ENCODE peak calls at places on chromosomes 11 and 22, in nine cellular contexts. M, N, I, Y, T, R, V, H and B are unnamed samples.

GRCh38 chr11:61907871-61908729 is 9.3 kb downstream of the RAB3IL1 start:
- DNase-seq in M (no peak), N (no peak), I (no peak), Y (no peak), T (no peak), R (no peak), V (no peak), H (no peak), B (peak)

GRCh38 chr11:76598426-76598839 is 72.1 kb downstream of the LRRC32 start:
- DNase-seq in M (peak), N (no peak), I (peak), Y (no peak), T (no peak), R (peak), V (no peak), H (peak), B (no peak)

GRCh38 chr11:112354364-112354763 is 93.7 kb upstream of the PLET1 start:
- DNase-seq in M (no peak), N (no peak), I (no peak), Y (no peak), T (no peak), R (no peak), V (no peak), H (no peak), B (no peak)

GRCh38 chr11:58796333-58797049 is 48.0 kb downstream of the GLYATL2 start:
- DNase-seq in M (no peak), N (no peak), I (no peak), Y (no peak), T (no peak), R (no peak), V (peak), H (no peak), B (no peak)

GRCh38 chr11:35427158-35427557 is 7.8 kb upstream of the SLC1A2 start:
- DNase-seq in M (no peak), N (peak), I (no peak), Y (no peak), T (no peak), R (no peak), V (no peak), H (no peak), B (peak)

GRCh38 chr11:64342869-64343739 is 3.1 kb downstream of the CCDC88B start:
- DNase-seq in M (no peak), N (no peak), I (no peak), Y (no peak), T (no peak), R (no peak), V (no peak), H (no peak), B (no peak)

GRCh38 chr11:11806586-11806985 is 35.2 kb upstream of the USP47 start:
- DNase-seq in M (no peak), N (no peak), I (no peak), Y (no peak), T (no peak), R (no peak), V (no peak), H (no peak), B (no peak)

GRCh38 chr11:112558691-112559090 is 298.0 kb upstream of the PLET1 start:
- DNase-seq in M (no peak), N (no peak), I (no peak), Y (no peak), T (no peak), R (no peak), V (no peak), H (no peak), B (no peak)

GRCh38 chr22:46027219-46028068 is 50.5 kb upstream of the WNT7B start:
- DNase-seq in M (peak), N (no peak), I (peak), Y (no peak), T (peak), R (peak), V (peak), H (peak), B (peak)

GRCh38 chr11:33706961-33707360 is 6.3 kb upstream of the C11orf91 start:
- DNase-seq in M (no peak), N (no peak), I (no peak), Y (no peak), T (no peak), R (no peak), V (no peak), H (no peak), B (no peak)

GRCh38 chr11:108846009-108846408 is 181.1 kb downstream of the DDX10 start:
- DNase-seq in M (no peak), N (no peak), I (no peak), Y (no peak), T (no peak), R (no peak), V (no peak), H (no peak), B (no peak)

GRCh38 chr11:75462117-75462653 is 29.2 kb upstream of the KLHL35 start:
- DNase-seq in M (no peak), N (no peak), I (no peak), Y (no peak), T (no peak), R (no peak), V (no peak), H (no peak), B (no peak)

GRCh38 chr11:123702137-123702536 is 39.3 kb downstream of the ZNF202 start:
- DNase-seq in M (no peak), N (no peak), I (peak), Y (no peak), T (no peak), R (no peak), V (no peak), H (no peak), B (no peak)

GRCh38 chr22:50270302-50271010 is at the start of gene MAPK11:
- DNase-seq in M (peak), N (peak), I (peak), Y (peak), T (peak), R (peak), V (peak), H (peak), B (peak)

GRCh38 chr11:78226684-78227680 is 38.3 kb downstream of the USP35 start:
- DNase-seq in M (no peak), N (no peak), I (no peak), Y (no peak), T (no peak), R (no peak), V (no peak), H (no peak), B (no peak)

GRCh38 chr11:29260939-29261705 is 755.7 kb downstream of the KCNA4 start:
- DNase-seq in M (no peak), N (no peak), I (no peak), Y (no peak), T (no peak), R (no peak), V (peak), H (peak), B (no peak)

GRCh38 chr11:12704049-12704448 is 29.8 kb downstream of the TEAD1 start:
- DNase-seq in M (no peak), N (no peak), I (no peak), Y (no peak), T (no peak), R (no peak), V (no peak), H (no peak), B (no peak)

GRCh38 chr11:27084407-27084985 is 43.9 kb downstream of the BBOX1 start:
- DNase-seq in M (peak), N (no peak), I (no peak), Y (no peak), T (no peak), R (no peak), V (no peak), H (no peak), B (no peak)

GRCh38 chr22:22604326-22605073 is 39.9 kb upstream of the GGTLC2 start:
- DNase-seq in M (no peak), N (no peak), I (no peak), Y (no peak), T (no peak), R (no peak), V (no peak), H (no peak), B (no peak)

GRCh38 chr11:13127161-13127560 is 118.0 kb downstream of the RASSF10 start:
- DNase-seq in M (no peak), N (no peak), I (no peak), Y (no peak), T (no peak), R (no peak), V (no peak), H (no peak), B (no peak)

GRCh38 chr11:36447514-36447913 is 62.6 kb downstream of the TRAF6 start:
- DNase-seq in M (no peak), N (no peak), I (no peak), Y (no peak), T (no peak), R (no peak), V (no peak), H (peak), B (no peak)

GRCh38 chr11:33734441-33735165 is 1.6 kb downstream of the CD59 start:
- DNase-seq in M (no peak), N (peak), I (no peak), Y (peak), T (no peak), R (peak), V (no peak), H (no peak), B (no peak)

GRCh38 chr11:32852142-32852541 is 22.4 kb downstream of the PRRG4 start:
- DNase-seq in M (no peak), N (no peak), I (no peak), Y (peak), T (no peak), R (no peak), V (no peak), H (no peak), B (no peak)

GRCh38 chr11:1111545-1112212 is 37.0 kb downstream of the MUC2 start:
- DNase-seq in M (no peak), N (no peak), I (no peak), Y (no peak), T (no peak), R (no peak), V (peak), H (no peak), B (peak)

GRCh38 chr11:116642481-116642880 is 130.3 kb downstream of the BUD13 start:
- DNase-seq in M (no peak), N (no peak), I (no peak), Y (no peak), T (no peak), R (no peak), V (no peak), H (no peak), B (no peak)

GRCh38 chr22:24271406-24271760 is 752 bp downstream of the SPECC1L start:
- DNase-seq in M (no peak), N (peak), I (no peak), Y (no peak), T (no peak), R (no peak), V (no peak), H (no peak), B (no peak)

GRCh38 chr11:111694851-111695250 is 71.3 kb downstream of the PPP2R1B start:
- DNase-seq in M (no peak), N (peak), I (no peak), Y (no peak), T (no peak), R (no peak), V (no peak), H (no peak), B (no peak)

GRCh38 chr11:107549253-107549953 is 16.1 kb downstream of the ALKBH8 start:
- DNase-seq in M (peak), N (no peak), I (no peak), Y (no peak), T (no peak), R (peak), V (no peak), H (no peak), B (no peak)

GRCh38 chr22:17243524-17243923 is 24.3 kb upstream of the ADA2 start:
- DNase-seq in M (no peak), N (no peak), I (no peak), Y (no peak), T (no peak), R (peak), V (no peak), H (no peak), B (no peak)

GRCh38 chr11:103007521-103007920 is 52.0 kb upstream of the MMP13 start:
- DNase-seq in M (no peak), N (no peak), I (no peak), Y (no peak), T (no peak), R (no peak), V (no peak), H (no peak), B (no peak)

GRCh38 chr11:59754494-59754858 is 700 bp upstream of the STX3 start:
- DNase-seq in M (peak), N (no peak), I (no peak), Y (no peak), T (no peak), R (peak), V (no peak), H (peak), B (peak)

GRCh38 chr11:62142921-62143320 is 19.1 kb downstream of the INCENP start:
- DNase-seq in M (no peak), N (no peak), I (no peak), Y (peak), T (peak), R (no peak), V (no peak), H (no peak), B (no peak)

GRCh38 chr11:101010899-101011298 is 118.7 kb downstream of the PGR start:
- DNase-seq in M (no peak), N (no peak), I (no peak), Y (no peak), T (no peak), R (no peak), V (no peak), H (no peak), B (no peak)

GRCh38 chr11:78567209-78567608 is 7.5 kb downstream of the NARS2 start:
- DNase-seq in M (no peak), N (no peak), I (no peak), Y (no peak), T (no peak), R (no peak), V (no peak), H (no peak), B (no peak)

GRCh38 chr22:48894804-48895250 is 932.8 kb downstream of the BRD1 start:
- DNase-seq in M (no peak), N (no peak), I (no peak), Y (no peak), T (no peak), R (no peak), V (no peak), H (no peak), B (no peak)

GRCh38 chr11:88354909-88355308 is 17.4 kb upstream of the CTSC start:
- DNase-seq in M (no peak), N (no peak), I (no peak), Y (no peak), T (no peak), R (no peak), V (no peak), H (no peak), B (no peak)

GRCh38 chr22:35883028-35883620 is 145.5 kb downstream of the RBFOX2 start:
- DNase-seq in M (peak), N (no peak), I (no peak), Y (no peak), T (no peak), R (peak), V (no peak), H (peak), B (no peak)

GRCh38 chr11:134224710-134225662 is 515 bp downstream of the VPS26B start:
- DNase-seq in M (peak), N (no peak), I (peak), Y (peak), T (peak), R (peak), V (peak), H (peak), B (peak)

GRCh38 chr22:39907605-39908097 is 6.8 kb downstream of the GRAP2 start:
- DNase-seq in M (no peak), N (no peak), I (no peak), Y (no peak), T (no peak), R (no peak), V (no peak), H (no peak), B (no peak)

GRCh38 chr11:83070044-83070877 is 1.4 kb downstream of the RAB30 start:
- DNase-seq in M (no peak), N (no peak), I (no peak), Y (peak), T (no peak), R (no peak), V (no peak), H (peak), B (no peak)

DNA sequence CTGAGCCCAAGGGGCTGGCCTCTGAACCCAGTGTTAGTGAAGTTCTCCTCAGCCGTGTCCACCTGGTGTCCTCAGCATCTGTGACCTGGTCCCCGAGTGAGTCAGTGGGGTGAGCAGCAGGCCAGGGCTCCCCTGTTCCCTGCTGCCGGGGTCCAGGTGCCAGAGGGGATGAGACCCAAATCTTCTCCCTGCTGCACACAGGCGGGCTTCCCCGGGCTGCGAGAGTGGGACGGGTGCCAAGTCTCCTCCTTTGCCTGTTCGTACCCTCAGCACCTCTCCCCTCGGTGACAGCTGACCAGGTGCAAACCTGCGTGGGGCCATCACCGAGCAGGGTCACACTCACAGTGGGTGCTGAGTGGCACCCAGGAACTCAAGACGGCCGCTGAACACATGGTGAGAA is 514.6 kb downstream of the TBC1D22A start:
- DNase-seq in M (no peak), N (no peak), I (no peak), Y (no peak), T (no peak), R (no peak), V (no peak), H (no peak), B (no peak)
- H3K27ac ChIP-seq in M (no peak), N (no peak), I (no peak), Y (no peak), T (no peak), R (no peak), V (no peak), H (no peak), B (no peak)

GRCh38 chr11:68948948-68949347 is 31.8 kb downstream of the MRGPRD start:
- DNase-seq in M (no peak), N (no peak), I (no peak), Y (no peak), T (no peak), R (no peak), V (no peak), H (no peak), B (no peak)

GRCh38 chr11:68948496-68948895 is 32.3 kb downstream of the MRGPRD start:
- DNase-seq in M (no peak), N (no peak), I (no peak), Y (no peak), T (no peak), R (no peak), V (no peak), H (no peak), B (no peak)

GRCh38 chr11:68947151-68947550 is 33.6 kb downstream of the MRGPRD start:
- DNase-seq in M (no peak), N (no peak), I (no peak), Y (no peak), T (no peak), R (no peak), V (no peak), H (no peak), B (no peak)

GRCh38 chr11:68950776-68951175 is 30.0 kb downstream of the MRGPRD start:
- DNase-seq in M (no peak), N (no peak), I (no peak), Y (no peak), T (no peak), R (no peak), V (no peak), H (no peak), B (no peak)

DNA sequence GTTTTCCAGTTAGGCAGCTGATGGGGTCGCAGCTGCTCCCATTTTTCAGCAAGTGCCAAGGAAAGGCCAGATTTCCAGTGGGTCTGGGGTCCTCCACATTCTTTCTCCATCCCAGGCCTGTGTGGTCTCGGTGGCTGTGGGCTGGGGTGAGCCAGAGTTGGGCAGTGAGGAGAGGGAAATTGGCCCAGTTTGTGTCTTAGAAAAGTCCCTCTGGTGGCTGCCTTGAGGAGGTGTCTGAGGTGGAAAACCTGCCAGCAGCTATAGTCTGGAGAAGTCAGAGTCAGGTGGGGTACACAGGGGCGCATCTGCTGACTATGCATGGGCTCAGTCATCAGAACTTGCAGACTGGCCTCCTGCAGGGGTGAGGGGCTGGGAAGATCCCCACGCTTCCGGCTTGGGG is 30.5 kb downstream of the MRGPRD start:
- DNase-seq in M (peak), N (no peak), I (no peak), Y (no peak), T (no peak), R (no peak), V (no peak), H (peak), B (no peak)
- TF ChIP-seq CTCF in M (peak), N (no peak), I (no peak), Y (no peak), T (no peak), R (peak), V (no peak), H (peak), B (peak)

GRCh38 chr11:85937838-85938237 is 82.7 kb downstream of the CCDC83 start:
- DNase-seq in M (no peak), N (no peak), I (no peak), Y (no peak), T (no peak), R (no peak), V (no peak), H (no peak), B (no peak)

GRCh38 chr11:85939099-85940015 is 84.2 kb downstream of the CCDC83 start:
- DNase-seq in M (no peak), N (no peak), I (no peak), Y (no peak), T (no peak), R (no peak), V (no peak), H (no peak), B (no peak)

GRCh38 chr11:85935751-85936150 is 80.6 kb downstream of the CCDC83 start:
- DNase-seq in M (no peak), N (no peak), I (no peak), Y (no peak), T (no peak), R (no peak), V (no peak), H (no peak), B (no peak)

GRCh38 chr11:85930879-85931366 is 75.7 kb downstream of the CCDC83 start:
- DNase-seq in M (no peak), N (no peak), I (no peak), Y (no peak), T (no peak), R (no peak), V (no peak), H (no peak), B (no peak)

GRCh38 chr11:85934599-85935169 is 79.5 kb downstream of the CCDC83 start:
- DNase-seq in M (no peak), N (no peak), I (peak), Y (no peak), T (no peak), R (no peak), V (no peak), H (no peak), B (no peak)
- H3K4me3 ChIP-seq in M (no peak), N (no peak), I (peak), Y (no peak), T (peak), R (no peak), V (no peak), H (no peak), B (peak)

GRCh38 chr11:18313985-18314763 is 7.8 kb downstream of the HPS5 start:
- DNase-seq in M (no peak), N (no peak), I (no peak), Y (no peak), T (no peak), R (no peak), V (no peak), H (peak), B (no peak)
- H3K27ac ChIP-seq in M (no peak), N (peak), I (no peak), Y (peak), T (peak), R (no peak), V (no peak), H (peak), B (no peak)

DNA sequence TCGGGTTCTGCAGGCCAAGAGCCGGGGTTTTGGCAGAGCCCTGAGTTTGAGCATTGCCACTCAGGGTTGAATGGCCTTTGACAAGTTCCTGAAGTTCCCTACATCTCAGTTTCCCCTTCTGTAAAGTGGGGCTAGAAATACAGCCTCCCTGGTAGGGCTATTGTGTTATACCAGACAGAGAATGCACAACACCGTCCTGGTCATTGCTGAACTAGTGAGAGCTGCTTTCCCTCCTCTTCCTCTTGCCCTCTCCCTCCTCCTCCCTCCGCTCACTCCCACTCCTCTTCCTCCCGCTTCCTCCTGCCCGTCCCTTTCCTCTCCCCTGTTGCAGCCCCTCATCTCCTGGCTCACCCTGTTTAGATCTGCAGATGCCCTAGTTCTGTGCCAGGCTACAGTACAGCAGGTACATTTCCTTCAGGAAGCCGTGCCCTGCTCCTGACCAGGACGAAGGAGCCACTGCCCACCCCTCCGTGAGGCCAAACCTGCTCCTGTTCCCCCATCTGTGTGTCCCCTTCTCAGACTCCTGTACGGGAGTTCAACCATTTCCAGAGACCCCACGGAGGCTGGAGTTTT is 91.5 kb upstream of the SHANK2 start:
- DNase-seq in M (no peak), N (no peak), I (no peak), Y (no peak), T (no peak), R (no peak), V (no peak), H (no peak), B (no peak)
- TF ChIP-seq CTCF in M (no peak), N (no peak), I (no peak), Y (no peak), T (no peak), R (no peak), V (no peak), H (no peak), B (no peak)